ENCODE peak calls at places on chromosome 22, in six cellular contexts. I is transverse colon, J is BJ, P is astrocyte, B is GM12865, C is Peyer's patch. L is an unnamed sample.

GRCh38 chr22:24423519-24424000 is 3.8 kb upstream of the ADORA2A start:
- DNase-seq in C (peak; percentile 78), I (peak; percentile 56), B (peak; percentile 70), P (no peak), J (no peak), L (no peak)

GRCh38 chr22:38404419-38404818 is 50.6 kb downstream of the KCNJ4 start:
- DNase-seq in I (no peak), B (no peak), P (no peak), C (no peak), J (no peak), L (no peak)

GRCh38 chr22:29308791-29309262 is 2.4 kb downstream of the GAS2L1 start:
- DNase-seq in I (peak; percentile 50), P (peak; percentile 76), C (no peak), J (no peak), B (peak; percentile 33), L (peak; percentile 61)

GRCh38 chr22:21936151-21936778 is 16.4 kb downstream of the PPM1F start:
- DNase-seq in C (no peak), B (no peak), P (no peak), I (peak; percentile 33), J (no peak), L (no peak)

GRCh38 chr22:46612341-46612903 is 7.8 kb upstream of the GRAMD4 start:
- DNase-seq in C (no peak), B (no peak), I (no peak), P (no peak), J (no peak), L (no peak)

GRCh38 chr22:44112191-44112590 is 68.5 kb upstream of the PARVG start:
- DNase-seq in I (no peak), J (no peak), B (no peak), C (no peak), P (no peak), L (no peak)

GRCh38 chr22:23269441-23270211 is 89.3 kb downstream of the BCR start:
- DNase-seq in P (no peak), I (no peak), J (no peak), C (no peak), B (peak; percentile 50), L (no peak)

GRCh38 chr22:47333625-47334024 is 571.2 kb downstream of the TBC1D22A start:
- DNase-seq in C (no peak), P (peak; percentile 49), B (no peak), J (no peak), I (no peak), L (peak; percentile 65)

GRCh38 chr22:26466196-26466595 is 17.4 kb downstream of the HPS4 start:
- DNase-seq in B (no peak), P (no peak), J (no peak), C (no peak), I (no peak), L (no peak)

GRCh38 chr22:25875461-25875860 is 133.5 kb downstream of the MYO18B start:
- DNase-seq in I (no peak), P (no peak), J (no peak), B (no peak), C (no peak), L (no peak)

GRCh38 chr22:39954584-39955055 is 5.6 kb upstream of the TMA7B start:
- DNase-seq in C (no peak), B (peak; percentile 71), I (no peak), P (peak; percentile 97), J (peak; percentile 37), L (no peak)

GRCh38 chr22:49825944-49826602 is 1.6 kb downstream of the BRD1 start:
- DNase-seq in P (peak; percentile 38), B (peak; percentile 46), C (peak; percentile 67), I (peak; percentile 61), J (no peak), L (peak; percentile 46)

GRCh38 chr22:47209547-47210023 is 447.1 kb downstream of the TBC1D22A start:
- DNase-seq in I (no peak), B (no peak), J (no peak), C (peak; percentile 57), P (no peak), L (no peak)

GRCh38 chr22:39481054-39481453 is 21.0 kb upstream of the MIEF1 start:
- DNase-seq in B (no peak), C (no peak), I (no peak), J (no peak), P (peak; percentile 16), L (no peak)

GRCh38 chr22:29202231-29203192 is 3.2 kb upstream of the EMID1 start:
- DNase-seq in B (peak; percentile 98), P (peak; percentile 46), J (no peak), C (peak; percentile 60), I (peak; percentile 59), L (peak; percentile 24)

DNA sequence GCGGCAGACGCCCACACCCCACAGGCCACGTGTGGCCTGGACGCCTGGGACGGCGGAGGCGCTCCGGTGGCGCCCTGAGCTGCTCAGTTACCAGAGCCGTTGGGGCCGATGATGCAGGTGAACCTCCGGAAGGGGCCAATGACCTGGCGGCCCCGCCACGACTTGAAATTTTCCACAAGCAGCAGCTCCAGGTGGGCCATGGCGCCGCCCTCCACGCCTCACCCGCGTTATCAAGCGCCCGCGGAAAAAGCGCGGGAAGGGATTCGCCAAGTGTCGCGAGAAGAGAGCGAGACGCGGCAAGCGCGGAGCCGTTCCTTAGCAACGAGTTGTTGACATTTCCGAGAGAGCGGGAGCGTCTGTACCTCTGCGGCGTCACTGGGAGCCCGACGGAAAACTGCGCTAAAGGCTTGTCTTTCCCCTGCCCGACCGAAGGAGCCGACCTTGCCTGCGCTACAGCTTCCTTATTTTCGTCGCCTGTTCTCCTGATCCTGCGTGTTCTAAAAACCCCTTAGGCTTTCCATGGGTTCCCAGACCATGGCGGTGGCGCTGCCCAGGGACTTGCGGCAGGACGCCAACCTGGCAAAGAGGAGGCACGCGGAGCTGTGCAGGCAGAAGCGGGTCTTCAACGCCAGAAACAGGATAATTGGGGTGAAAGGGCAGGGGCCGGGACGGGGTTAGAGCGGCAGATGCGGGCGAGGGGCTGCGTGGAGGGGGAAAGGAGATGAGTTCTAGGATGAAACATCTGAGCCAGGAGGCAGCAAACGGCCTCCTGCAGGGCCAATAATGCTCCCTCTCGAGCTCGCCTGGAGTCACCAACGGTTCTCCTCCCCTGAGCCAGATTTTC is at the start of the genes RIBC2 and SMC1B:
- DNase-seq in C (peak; percentile 76), J (peak; percentile 18), P (peak; percentile 57), I (peak; percentile 80), B (peak; percentile 97), L (peak; percentile 62)
- TF ChIP-seq CTCF in C (no peak), J (peak; percentile 17), P (no peak), I (no peak), B (no peak), L (no peak)

GRCh38 chr22:37232140-37232998 is 11.7 kb downstream of the RAC2 start:
- DNase-seq in B (no peak), C (peak; percentile 39), J (no peak), P (no peak), I (peak; percentile 13), L (no peak)
- H3K4me3 ChIP-seq in B (no peak overlapping the region), C (no peak overlapping the region), J (no peak overlapping the region), P (no peak overlapping the region), I (no peak overlapping the region), L (no peak overlapping the region)

DNA sequence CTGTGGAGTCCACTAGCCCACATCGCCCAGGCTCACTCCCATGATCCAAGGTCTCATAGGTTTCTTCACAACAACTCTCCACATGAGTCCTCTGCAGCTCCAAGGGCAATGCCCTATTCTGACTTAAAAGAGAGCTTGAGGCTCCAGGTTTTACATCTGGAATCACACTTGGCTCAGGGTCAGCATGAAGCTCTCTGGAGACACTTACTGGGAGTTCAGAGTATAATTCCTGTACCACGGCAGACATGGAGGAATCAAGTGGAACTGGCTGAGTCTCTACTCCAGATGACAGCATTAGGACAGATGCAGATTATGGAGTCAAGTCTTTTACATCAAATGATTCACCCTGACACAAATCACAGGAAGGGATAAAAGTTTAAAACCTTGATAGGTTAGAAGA is 11.4 kb downstream of the PRR14L start:
- DNase-seq in J (no peak), C (no peak), B (no peak), I (no peak), P (no peak), L (no peak)
- TF ChIP-seq CTCF in J (no peak), C (no peak), B (no peak), I (no peak), P (no peak), L (no peak)

GRCh38 chr22:19791243-19791642 is 30.7 kb downstream of the TBX1 start:
- DNase-seq in I (no peak), P (no peak), J (no peak), C (no peak), B (no peak), L (no peak)

GRCh38 chr22:19788661-19789225 is 28.2 kb downstream of the TBX1 start:
- DNase-seq in B (no peak), J (no peak), P (no peak), I (no peak), C (no peak), L (no peak)

GRCh38 chr22:19789828-19790227 is 29.2 kb downstream of the TBX1 start:
- DNase-seq in P (no peak), C (no peak), I (no peak), B (no peak), J (no peak), L (no peak)

GRCh38 chr22:19787849-19788141 is 27.2 kb downstream of the TBX1 start:
- DNase-seq in P (no peak), B (no peak), C (no peak), I (no peak), J (no peak), L (no peak)

GRCh38 chr22:19789406-19789805 is 28.8 kb downstream of the TBX1 start:
- DNase-seq in P (no peak), I (no peak), C (no peak), B (no peak), J (no peak), L (no peak)
- H3K4me3 ChIP-seq in P (no peak overlapping the region), I (no peak overlapping the region), C (no peak overlapping the region), B (no peak overlapping the region), J (no peak overlapping the region), L (no peak overlapping the region)

DNA sequence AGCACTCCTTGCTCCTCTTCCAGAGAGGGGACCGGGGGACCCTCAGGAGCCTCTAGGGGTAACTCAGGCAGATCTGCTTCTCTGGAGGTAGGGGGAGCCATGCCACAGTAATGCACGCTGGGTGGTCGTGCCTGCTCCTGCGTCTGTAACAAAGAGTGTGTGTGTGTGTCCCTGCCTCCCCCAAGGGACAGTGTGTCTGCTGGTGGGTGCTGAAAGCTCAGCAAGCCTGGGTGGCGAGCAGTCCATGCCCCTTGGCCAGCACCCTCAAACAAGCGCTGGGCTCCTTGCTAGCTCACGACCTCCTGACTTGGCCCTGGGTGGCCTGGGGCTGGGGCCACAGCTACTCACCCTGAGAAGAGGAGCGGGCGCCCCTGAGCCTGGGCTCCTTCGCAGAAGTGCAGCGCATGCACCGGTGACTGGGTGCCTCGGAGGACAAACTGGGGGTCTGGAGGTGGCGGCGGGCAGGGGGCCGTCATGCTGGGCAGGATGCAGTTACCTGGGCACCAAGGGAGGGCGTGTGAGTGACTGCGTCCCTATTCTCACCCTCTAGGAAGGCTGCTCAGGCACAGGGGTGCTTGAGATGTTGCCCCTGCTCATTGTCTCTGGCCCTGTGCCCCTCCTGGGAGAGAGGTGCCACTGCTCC is 33.7 kb downstream of the GNB1L start:
- DNase-seq in C (no peak), I (no peak), B (no peak), J (no peak), P (no peak), L (no peak)
- TF ChIP-seq CTCF in C (no peak), I (no peak), B (no peak), J (no peak), P (no peak), L (no peak)

DNA sequence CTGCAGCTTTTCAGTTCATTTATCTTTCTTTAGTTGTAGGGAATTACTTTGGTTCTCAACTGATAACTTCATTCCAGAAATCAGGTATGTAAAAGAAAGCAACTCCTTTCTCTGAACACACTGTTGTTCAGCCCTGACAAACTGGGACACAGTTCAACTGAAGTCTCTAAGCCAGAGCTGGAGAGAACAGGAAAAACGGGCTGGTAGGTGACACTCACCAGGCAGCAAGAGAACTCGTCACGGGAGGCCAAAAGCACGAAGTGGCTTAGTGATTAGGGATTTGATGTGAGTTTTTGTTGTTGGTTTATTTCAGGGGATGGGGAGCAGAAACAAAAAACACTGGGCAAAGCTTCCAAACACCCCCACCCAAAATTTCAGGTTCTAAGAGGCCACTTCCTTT is 54.1 kb downstream of the MYH9 start:
- DNase-seq in P (no peak), C (no peak), I (no peak), J (no peak), B (no peak), L (peak; percentile 65)
- H3K4me3 ChIP-seq in P (no peak overlapping the region), C (no peak overlapping the region), I (no peak overlapping the region), J (no peak overlapping the region), B (no peak overlapping the region), L (no peak overlapping the region)